ENCODE peak calls at places on chromosome 14, in four cellular contexts. J is left ventricle myocardium superior; P is HuH-7; N is CD8-positive, alpha-beta memory T cell. L is an unnamed sample.

GRCh38 chr14:90828642-90829487 is 12.6 kb upstream of the TTC7B start:
- DNase-seq in N (no peak), J (no peak), P (no peak), L (no peak)

GRCh38 chr14:61640158-61640833 is 55.0 kb upstream of the HIF1A start:
- DNase-seq in N (no peak), P (no peak), J (peak; percentile 36), L (no peak)

GRCh38 chr14:33634631-33635030 is 316.2 kb downstream of the EGLN3 start:
- DNase-seq in N (no peak), P (no peak), J (no peak), L (no peak)

GRCh38 chr14:105505101-105505500 is 14.1 kb downstream of the TEDC1 start:
- DNase-seq in J (peak; percentile 29), N (no peak), P (no peak), L (no peak)

GRCh38 chr14:51666070-51666469 is 14.4 kb downstream of the FRMD6 start:
- DNase-seq in N (no peak), J (no peak), P (no peak), L (no peak)

GRCh38 chr14:94903338-94903737 is 133.4 kb upstream of the GSC start:
- DNase-seq in P (no peak), N (no peak), J (no peak), L (no peak)

GRCh38 chr14:69317780-69318179 is 57.8 kb downstream of the GALNT16 start:
- DNase-seq in P (no peak), N (no peak), J (peak; percentile 44), L (no peak)

GRCh38 chr14:41154143-41154807 is 452.4 kb upstream of the LRFN5 start:
- DNase-seq in N (no peak), P (no peak), J (no peak), L (no peak)

GRCh38 chr14:67167420-67168109 is 21.7 kb upstream of the GARIN2 start:
- DNase-seq in N (no peak), P (no peak), J (no peak), L (no peak)

GRCh38 chr14:68214431-68214830 is 394.9 kb downstream of the RAD51B start:
- DNase-seq in P (no peak), J (no peak), N (no peak), L (no peak)

GRCh38 chr14:21070610-21071224 is 613 bp downstream of the ARHGEF40 start:
- DNase-seq in J (peak; percentile 77), P (peak; percentile 66), N (no peak), L (peak; percentile 82)

GRCh38 chr14:100589071-100589759 is 2.0 kb upstream of the BEGAIN start:
- DNase-seq in P (no peak), N (no peak), J (peak; percentile 5), L (peak; percentile 13)

GRCh38 chr14:65949711-65950516 is 536.3 kb upstream of the CCDC196 start:
- DNase-seq in N (no peak), J (peak; percentile 71), P (no peak), L (no peak)

GRCh38 chr14:97408937-97409860 is 612.0 kb downstream of the VRK1 start:
- DNase-seq in P (no peak), J (no peak), N (no peak), L (no peak)

GRCh38 chr14:29016050-29016900 is 249.7 kb downstream of the FOXG1 start:
- DNase-seq in J (peak; percentile 23), N (no peak), P (peak; percentile 6), L (peak; percentile 73)

GRCh38 chr14:56659361-56659760 is 79.8 kb downstream of the TMEM260 start:
- DNase-seq in N (no peak), P (peak; percentile 19), J (no peak), L (peak; percentile 7)

GRCh38 chr14:33709286-33709685 is 241.6 kb downstream of the EGLN3 start:
- DNase-seq in P (no peak), J (no peak), N (no peak), L (no peak)

GRCh38 chr14:68976160-68977067 is 2.7 kb downstream of the ACTN1 start:
- DNase-seq in J (peak; percentile 76), N (no peak), P (peak; percentile 34), L (no peak)

GRCh38 chr14:31435276-31435675 is 14.9 kb upstream of the HEATR5A start:
- DNase-seq in P (no peak), J (no peak), N (no peak), L (no peak)

GRCh38 chr14:29955087-29955486 is 27.4 kb upstream of the PRKD1 start:
- DNase-seq in P (no peak), N (no peak), J (no peak), L (no peak)

GRCh38 chr14:33307691-33308369 is 369.2 kb downstream of the NPAS3 start:
- DNase-seq in N (no peak), J (no peak), P (no peak), L (no peak)

GRCh38 chr14:77303417-77304156 is 17.1 kb downstream of the POMT2 start:
- DNase-seq in J (no peak), P (no peak), N (no peak), L (no peak)

GRCh38 chr14:37480446-37481290 is 114.4 kb downstream of the FOXA1 start:
- DNase-seq in P (no peak), N (no peak), J (no peak), L (no peak)

GRCh38 chr14:99820702-99821331 is 27.6 kb downstream of the EML1 start:
- DNase-seq in P (no peak), N (no peak), J (no peak), L (no peak)

GRCh38 chr14:86673523-86673969 is 1143.6 kb downstream of the FLRT2 start:
- DNase-seq in P (peak; percentile 6), J (no peak), N (no peak), L (no peak)

GRCh38 chr14:101549154-101549553 is 12.1 kb upstream of the DIO3 start:
- DNase-seq in N (no peak), J (no peak), P (no peak), L (no peak)

GRCh38 chr14:88791629-88792571 is 853 bp downstream of the EML5 start:
- DNase-seq in J (peak; percentile 33), P (peak; percentile 9), N (no peak), L (peak; percentile 13)

GRCh38 chr14:75459099-75459741 is 31.4 kb downstream of the JDP2 start:
- DNase-seq in N (no peak), P (no peak), J (peak; percentile 73), L (no peak)

GRCh38 chr14:81221579-81222102 is 882 bp upstream of the GTF2A1 start:
- DNase-seq in P (no peak), N (no peak), J (no peak), L (no peak)

GRCh38 chr14:60922050-60922449 is 58.8 kb downstream of the TRMT5 start:
- DNase-seq in J (no peak), N (no peak), P (no peak), L (no peak)

GRCh38 chr14:99758121-99758871 is 34.9 kb upstream of the EML1 start:
- DNase-seq in N (no peak), J (no peak), P (no peak), L (no peak)